ENCODE peak calls at places on chromosomes 7 and 10, in eight cellular contexts. N is IMR-90, R is esophagus squamous epithelium, P is prostate gland, T is body of pancreas, V is sigmoid colon, I is uterus, D is ovary. B is an unnamed sample.

GRCh38 chr7:4683043-4683883 is 1.2 kb downstream of the FOXK1 start:
- DNase-seq in R (no peak), V (peak; percentile 74), D (peak; percentile 67), I (peak; percentile 54), T (no peak), P (peak; percentile 31), N (no peak), B (peak; percentile 22)

GRCh38 chr7:100435401-100436304 is 644 bp downstream of the PPP1R35 start:
- DNase-seq in N (no peak), P (peak; percentile 36), V (peak; percentile 75), D (peak; percentile 69), I (no peak), R (no peak), T (peak; percentile 59), B (peak; percentile 52)

GRCh38 chr7:63030061-63030460 is 968.6 kb upstream of the ZNF722 start:
- DNase-seq in P (no peak), D (no peak), R (no peak), N (no peak), V (no peak), I (no peak), T (no peak), B (no peak)

GRCh38 chr10:125982256-125982948 is 86.0 kb downstream of the FANK1 start:
- DNase-seq in R (no peak), N (peak; percentile 74), P (peak; percentile 43), I (peak; percentile 41), D (no peak), T (peak; percentile 57), V (no peak), B (peak; percentile 29)

GRCh38 chr7:92854501-92855238 is 18.3 kb upstream of the CDK6 start:
- DNase-seq in T (no peak), N (no peak), D (no peak), V (no peak), I (no peak), R (no peak), P (no peak), B (no peak)

GRCh38 chr7:15236958-15237357 is 324.9 kb downstream of the AGMO start:
- DNase-seq in R (no peak), I (no peak), P (no peak), N (no peak), V (no peak), D (no peak), T (no peak), B (no peak)

GRCh38 chr7:134024729-134025128 is 102.4 kb upstream of the LRGUK start:
- DNase-seq in D (no peak), T (no peak), R (no peak), I (no peak), N (peak; percentile 60), P (peak; percentile 36), V (no peak), B (peak; percentile 50)

GRCh38 chr10:70578371-70578947 is 24.1 kb downstream of the PRF1 start:
- DNase-seq in I (no peak), R (no peak), N (peak; percentile 56), T (peak; percentile 18), D (no peak), V (peak; percentile 15), P (no peak), B (no peak)

GRCh38 chr7:91656486-91657237 is 223.8 kb downstream of the MTERF1 start:
- DNase-seq in P (no peak), I (no peak), T (no peak), N (no peak), D (no peak), R (no peak), V (no peak), B (no peak)

GRCh38 chr10:97922378-97922758 is 72.7 kb downstream of the GOLGA7B start:
- DNase-seq in R (no peak), V (no peak), N (no peak), T (no peak), I (no peak), P (no peak), D (no peak), B (no peak)

GRCh38 chr10:876442-876841 is 55.1 kb downstream of the LARP4B start:
- DNase-seq in V (no peak), D (no peak), N (no peak), P (no peak), I (no peak), T (no peak), R (no peak), B (no peak)

GRCh38 chr10:12262278-12262981 is 66.4 kb downstream of the CDC123 start:
- DNase-seq in R (no peak), D (no peak), I (no peak), V (no peak), T (no peak), N (no peak), P (no peak), B (no peak)

GRCh38 chr7:89182116-89182515 is 386.6 kb upstream of the TEX47 start:
- DNase-seq in D (no peak), V (no peak), I (no peak), R (no peak), N (no peak), P (no peak), T (no peak), B (no peak)

GRCh38 chr10:133009218-133009954 is 67.0 kb upstream of the CFAP46 start:
- DNase-seq in N (no peak), I (no peak), D (no peak), R (no peak), P (no peak), T (peak; percentile 81), V (peak; percentile 83), B (peak; percentile 80)

GRCh38 chr10:73883553-73883952 is 9.2 kb upstream of the CAMK2G start:
- DNase-seq in T (no peak), P (no peak), R (no peak), I (no peak), D (no peak), N (no peak), V (no peak), B (no peak)

GRCh38 chr10:33136781-33137180 is 178.8 kb upstream of the ITGB1 start:
- DNase-seq in N (peak; percentile 78), V (no peak), R (no peak), D (no peak), I (no peak), T (no peak), P (no peak), B (no peak)

GRCh38 chr7:151382079-151382885 is 27.6 kb downstream of the WDR86 start:
- DNase-seq in R (no peak), N (no peak), D (peak; percentile 53), P (no peak), I (no peak), V (no peak), T (no peak), B (no peak)

GRCh38 chr7:81110673-81111072 is 191.8 kb upstream of the SEMA3C start:
- DNase-seq in T (no peak), I (no peak), N (no peak), P (no peak), R (no peak), V (no peak), D (no peak), B (no peak)

GRCh38 chr7:42618649-42619315 is 293.1 kb downstream of the C7orf25 start:
- DNase-seq in I (no peak), P (no peak), V (no peak), N (no peak), R (no peak), D (no peak), T (no peak), B (no peak)

GRCh38 chr10:69558559-69558958 is 14.7 kb downstream of the NEUROG3 start:
- DNase-seq in V (no peak), N (no peak), R (no peak), I (no peak), T (no peak), P (no peak), D (no peak), B (no peak)

GRCh38 chr7:122518488-122518887 is 180.4 kb downstream of the RNF133 start:
- DNase-seq in P (no peak), I (no peak), T (no peak), R (no peak), V (no peak), N (no peak), D (no peak), B (no peak)

GRCh38 chr10:50621981-50622496 is 1.7 kb downstream of the SGMS1 start:
- DNase-seq in D (peak; percentile 99), P (peak; percentile 99), N (peak; percentile 96), I (peak; percentile 99), V (peak; percentile 99), R (peak; percentile 41), T (peak; percentile 95), B (peak; percentile 99)

GRCh38 chr10:111656066-111656465 is 527.5 kb downstream of the GPAM start:
- DNase-seq in T (no peak), N (no peak), V (no peak), P (no peak), R (no peak), D (no peak), I (no peak), B (no peak)

GRCh38 chr10:48526371-48526821 is 78.5 kb downstream of the ARHGAP22 start:
- DNase-seq in N (peak; percentile 92), P (no peak), I (no peak), D (no peak), V (no peak), T (no peak), R (no peak), B (no peak)

GRCh38 chr10:48527691-48528212 is 77.1 kb downstream of the ARHGAP22 start:
- DNase-seq in R (no peak), P (no peak), D (no peak), V (no peak), N (no peak), I (no peak), T (no peak), B (no peak)

GRCh38 chr10:48525113-48525512 is 79.8 kb downstream of the ARHGAP22 start:
- DNase-seq in V (no peak), R (no peak), N (no peak), I (no peak), T (no peak), D (no peak), P (no peak), B (no peak)

GRCh38 chr10:48526846-48527505 is 77.9 kb downstream of the ARHGAP22 start:
- DNase-seq in N (peak; percentile 20), P (no peak), I (no peak), D (no peak), V (no peak), R (no peak), T (no peak), B (no peak)

GRCh38 chr10:48525956-48526355 is 78.9 kb downstream of the ARHGAP22 start:
- DNase-seq in R (no peak), P (no peak), I (no peak), T (no peak), N (no peak), D (no peak), V (no peak), B (no peak)
- H3K4me3 ChIP-seq in R (no peak overlapping the region), P (no peak overlapping the region), I (no peak overlapping the region), T (no peak overlapping the region), N (peak overlapping the region; percentile 36), D (no peak overlapping the region), V (no peak overlapping the region), B (no peak overlapping the region)

GRCh38 chr10:4285121-4285520 is 500.1 kb upstream of the KLF6 start:
- DNase-seq in N (peak; percentile 32), R (no peak), D (no peak), P (no peak), T (no peak), V (no peak), I (no peak), B (no peak)
- H3K27ac ChIP-seq in N (peak overlapping the region; percentile 50), R (peak overlapping the region; percentile 79), D (no peak overlapping the region), P (peak overlapping the region; percentile 54), T (no peak overlapping the region), V (peak overlapping the region; percentile 79), I (peak overlapping the region; percentile 59), B (peak overlapping the region; percentile 50)

GRCh38 chr7:74287303-74288033 is 1.7 kb upstream of the CLIP2 start:
- DNase-seq in V (no peak), I (no peak), T (no peak), N (no peak), P (no peak), D (no peak), R (no peak), B (no peak)
- TF ChIP-seq POLR2A in V (no peak), I (no peak), T (no peak), N (no peak), P (no peak), D (no peak), R (no peak), B (no peak)

GRCh38 chr10:6033954-6034353 is 28.2 kb downstream of the IL2RA start:
- DNase-seq in P (no peak), V (peak; percentile 20), D (no peak), T (peak; percentile 22), I (no peak), N (no peak), R (no peak), B (no peak)
- H3K4me3 ChIP-seq in P (no peak overlapping the region), V (no peak overlapping the region), D (no peak overlapping the region), T (no peak overlapping the region), I (no peak overlapping the region), N (no peak overlapping the region), R (no peak overlapping the region), B (no peak overlapping the region)